ENCODE peak calls at places on chromosome 1, in nine cellular contexts. P, F, V, R, S, Y, H, K and C are unnamed samples.
A peak's percentile ranks its signal among the peaks of the same experiment; 100 is the strongest.

GRCh38 chr1:223364685-223365382 is 858 bp upstream of the SUSD4 start:
- DNase-seq in H (peak; percentile 11), S (no peak), Y (no peak), R (no peak), F (no peak), V (no peak), K (no peak), P (no peak), C (peak; percentile 22)

GRCh38 chr1:45335732-45336365 is 4.1 kb upstream of the TOE1 start:
- DNase-seq in K (no peak), R (no peak), Y (no peak), P (no peak), F (no peak), S (no peak), H (no peak), V (peak; percentile 57), C (peak; percentile 95)

GRCh38 chr1:10867138-10867721 is 70.8 kb upstream of the CASZ1 start:
- DNase-seq in H (peak; percentile 31), S (peak; percentile 56), V (peak; percentile 64), R (no peak), Y (peak; percentile 57), K (no peak), F (peak; percentile 57), P (peak; percentile 67), C (no peak)

GRCh38 chr1:36268981-36269380 is 37.2 kb upstream of the SH3D21 start:
- DNase-seq in V (peak; percentile 25), R (no peak), F (no peak), S (no peak), P (no peak), Y (no peak), K (peak; percentile 63), H (no peak), C (no peak)

GRCh38 chr1:201324821-201325677 is 41.7 kb downstream of the PKP1 start:
- DNase-seq in P (no peak), V (no peak), R (no peak), F (no peak), Y (no peak), H (no peak), S (no peak), K (no peak), C (no peak)

GRCh38 chr1:25821630-25822091 is 1.9 kb downstream of the MTFR1L start:
- DNase-seq in P (no peak), Y (peak; percentile 85), R (no peak), F (no peak), H (peak; percentile 46), S (no peak), K (no peak), V (no peak), C (no peak)

GRCh38 chr1:3590145-3590768 is 21.1 kb downstream of the MEGF6 start:
- DNase-seq in H (no peak), K (no peak), S (no peak), Y (no peak), P (no peak), R (no peak), F (no peak), V (no peak), C (no peak)

GRCh38 chr1:227546598-227547313 is 16.6 kb upstream of the ZNF678 start:
- DNase-seq in P (no peak), F (no peak), S (peak; percentile 43), K (no peak), V (no peak), Y (no peak), R (no peak), H (no peak), C (no peak)

GRCh38 chr1:158035976-158036583 is 42.6 kb downstream of the KIRREL1 start:
- DNase-seq in K (no peak), S (no peak), V (peak; percentile 42), P (no peak), F (peak; percentile 51), R (peak; percentile 28), Y (peak; percentile 48), H (peak; percentile 45), C (peak; percentile 33)

GRCh38 chr1:218294531-218294930 is 9.4 kb downstream of the RRP15 start:
- DNase-seq in S (no peak), F (no peak), R (no peak), K (no peak), Y (no peak), H (peak; percentile 28), V (no peak), P (no peak), C (no peak)

GRCh38 chr1:199867601-199868000 is 159.9 kb upstream of the NR5A2 start:
- DNase-seq in P (no peak), R (no peak), V (no peak), F (no peak), S (no peak), K (no peak), Y (no peak), H (peak; percentile 22), C (no peak)

GRCh38 chr1:111756124-111756513 is 418 bp downstream of the DDX20 start:
- DNase-seq in S (no peak), V (no peak), K (no peak), R (no peak), H (no peak), Y (no peak), F (no peak), P (no peak), C (no peak)

GRCh38 chr1:156508205-156508954 is 7.8 kb upstream of the MEF2D start:
- DNase-seq in P (peak; percentile 95), H (peak; percentile 76), R (no peak), V (peak; percentile 41), Y (peak; percentile 54), K (no peak), F (peak; percentile 81), S (peak; percentile 76), C (peak; percentile 15)

GRCh38 chr1:156509424-156510035 is 9.0 kb upstream of the MEF2D start:
- DNase-seq in P (no peak), H (no peak), K (no peak), R (no peak), F (no peak), Y (no peak), S (no peak), V (no peak), C (no peak)

GRCh38 chr1:156510709-156511108 is 10.1 kb upstream of the MEF2D start:
- DNase-seq in R (no peak), F (peak; percentile 83), H (peak; percentile 88), S (peak; percentile 78), K (peak; percentile 87), Y (peak; percentile 77), V (peak; percentile 51), P (peak; percentile 99), C (no peak)

GRCh38 chr1:156506450-156506849 is 5.9 kb upstream of the MEF2D start:
- DNase-seq in V (no peak), S (no peak), R (no peak), Y (no peak), F (no peak), K (no peak), P (no peak), H (no peak), C (no peak)

GRCh38 chr1:156508955-156509234 is 8.3 kb upstream of the MEF2D start:
- DNase-seq in R (no peak), V (no peak), K (no peak), S (no peak), Y (no peak), H (no peak), F (no peak), P (peak; percentile 83), C (no peak)
- H3K4me1 ChIP-seq in R (peaks cover 35% of the 10 kb centered on the region), V (peaks cover 15% of the 10 kb centered on the region), K (peaks cover 6% of the 10 kb centered on the region), S (peaks cover 14% of the 10 kb centered on the region), Y (peaks cover 36% of the 10 kb centered on the region), H (peaks cover 29% of the 10 kb centered on the region), F (peaks cover 60% of the 10 kb centered on the region), P (no peaks in the 10 kb centered on the region), C (peaks cover 17% of the 10 kb centered on the region)

GRCh38 chr1:1211541-1212511 is 2.1 kb downstream of the TNFRSF4 start:
- DNase-seq in F (no peak), S (peak; percentile 52), R (no peak), H (no peak), P (no peak), Y (no peak), K (no peak), V (no peak), C (no peak)
- H3K4me1 ChIP-seq in F (peaks cover 47% of the 10 kb centered on the region), S (peaks cover 17% of the 10 kb centered on the region), R (peaks cover 24% of the 10 kb centered on the region), H (peaks cover 6% of the 10 kb centered on the region), P (no peaks in the 10 kb centered on the region), Y (peaks cover 6% of the 10 kb centered on the region), K (peaks cover 11% of the 10 kb centered on the region), V (no peaks in the 10 kb centered on the region), C (peaks cover 11% of the 10 kb centered on the region)

DNA sequence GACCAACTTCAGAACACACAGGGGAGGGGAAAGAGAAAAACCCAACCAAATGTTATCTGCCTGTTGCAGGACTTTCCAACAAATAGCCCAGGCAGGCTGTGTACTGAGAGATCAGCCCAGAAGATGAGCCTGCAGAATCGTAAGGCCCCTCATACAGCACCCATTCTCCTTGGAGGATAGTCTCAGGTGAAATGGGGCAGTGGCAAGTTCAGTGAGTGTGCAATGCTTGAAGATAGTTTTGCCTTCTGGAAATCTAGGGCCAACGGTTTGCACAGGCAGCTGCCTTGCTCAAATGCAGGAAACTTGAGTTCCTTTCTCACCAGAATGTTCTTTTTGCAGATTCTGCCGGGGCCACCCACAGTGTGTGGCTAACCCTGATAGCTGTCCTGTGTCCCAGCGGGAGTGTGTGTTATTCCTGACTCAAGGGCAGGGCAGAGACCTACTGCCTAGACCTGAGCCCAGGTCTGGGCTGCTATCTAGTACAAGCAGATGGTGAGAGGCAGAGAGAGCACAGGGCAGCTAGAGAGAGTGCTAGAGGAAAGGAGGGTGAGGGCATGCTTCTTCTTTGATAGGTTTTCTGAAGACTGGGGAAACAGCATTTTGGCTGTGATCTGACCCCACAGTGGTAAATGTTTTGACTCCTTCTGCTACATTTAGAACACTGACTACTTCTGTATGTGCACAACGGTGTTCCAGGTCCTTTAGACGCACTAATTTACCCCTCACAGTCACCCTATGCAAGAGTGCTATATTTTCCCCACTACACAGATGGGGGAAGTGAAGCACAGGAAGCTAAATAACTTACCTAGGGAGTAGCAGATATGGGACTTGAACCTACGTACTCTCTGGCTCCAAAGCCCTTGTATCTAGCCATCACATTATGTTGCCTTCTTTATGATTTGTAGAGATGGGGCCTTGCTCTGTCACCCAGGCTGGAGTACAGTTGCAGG is 49.0 kb downstream of the GADD45A start:
- DNase-seq in V (no peak), F (no peak), Y (no peak), P (no peak), H (no peak), R (no peak), S (no peak), K (no peak), C (no peak)
- H3K4me1 ChIP-seq in V (peaks cover 15% of the 10 kb centered on the region), F (peaks cover 52% of the 10 kb centered on the region), Y (peaks cover 35% of the 10 kb centered on the region), P (no peaks in the 10 kb centered on the region), H (peaks cover 30% of the 10 kb centered on the region), R (peaks cover 27% of the 10 kb centered on the region), S (peaks cover 20% of the 10 kb centered on the region), K (peaks cover 6% of the 10 kb centered on the region), C (peaks cover 9% of the 10 kb centered on the region)

DNA sequence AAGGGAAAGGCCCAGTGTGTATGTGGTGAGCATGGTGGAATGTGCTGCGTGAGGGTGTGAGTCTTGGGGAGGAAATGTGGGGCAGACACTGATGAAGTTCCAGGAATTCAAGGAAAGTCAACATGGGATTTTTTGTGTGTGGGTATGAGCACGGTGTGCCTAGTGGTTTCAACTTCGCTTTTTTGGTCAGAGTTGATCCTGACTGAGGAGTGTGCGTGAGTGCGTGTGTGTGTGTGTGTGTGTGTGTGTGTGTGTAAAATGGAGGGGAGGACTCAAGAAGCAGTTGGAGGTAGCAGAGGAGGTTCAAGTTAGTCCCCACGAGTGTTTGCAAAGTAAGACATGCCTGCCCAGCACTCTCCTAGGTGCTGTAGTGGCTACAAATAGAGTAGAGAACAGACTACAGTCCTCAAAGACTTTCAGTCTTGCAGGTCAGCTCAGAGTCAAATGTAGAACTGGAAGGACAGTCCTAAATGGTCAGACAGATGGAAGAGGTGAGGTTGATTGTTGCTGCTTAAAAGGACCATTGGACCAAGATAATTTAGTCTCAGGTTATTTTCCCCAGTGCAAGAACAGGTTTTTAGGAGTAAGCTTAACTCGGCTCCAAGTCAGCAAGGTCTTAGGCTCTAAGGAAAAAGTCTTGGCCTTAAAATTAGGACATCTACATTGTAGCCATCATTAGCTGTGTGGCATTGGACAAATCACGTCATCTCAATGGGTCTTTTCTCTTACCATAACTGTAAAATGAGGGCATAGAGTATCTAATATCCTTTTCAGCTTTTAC is 25.0 kb downstream of the SLAMF1 start:
- DNase-seq in H (no peak), K (no peak), Y (no peak), F (no peak), V (no peak), S (no peak), P (no peak), R (no peak), C (no peak)
- H3K4me1 ChIP-seq in H (no peaks in the 10 kb centered on the region), K (no peaks in the 10 kb centered on the region), Y (no peaks in the 10 kb centered on the region), F (no peaks in the 10 kb centered on the region), V (no peaks in the 10 kb centered on the region), S (no peaks in the 10 kb centered on the region), P (no peaks in the 10 kb centered on the region), R (no peaks in the 10 kb centered on the region), C (no peaks in the 10 kb centered on the region)